ENCODE peak calls at places on chromosomes 6 and 20, in ten cellular contexts. C is activated T-cell treated with anti-CD3 and anti-CD28 coated beads, Interleukin-2, amount 50 U/mL, for 4 hours; L is kidney tubule cell; M is nephron progenitor cell; J is RPMI8226; N is NCI-H2107; H is activated CD8-positive, alpha-beta T cell treated with anti-CD3 and anti-CD28 coated beads, Interleukin-2, amount 10 ng/mL, durations not matched to agents 7 days and 5 days; P is COR-L47; R is stimulated activated CD4-positive, alpha-beta T cell treated with anti-CD3 and anti-CD28 coated beads, Interleukin-2, amount 100 ng/mL, for 24 hours; W is foreskin fibroblast. Q is an unnamed sample.

GRCh38 chr6:111952326-111952725 is 79.1 kb upstream of the FYN start:
- DNase-seq in C (no peak), L (no peak), M (peak), J (no peak), N (no peak), H (no peak), P (no peak), R (no peak), W (no peak), Q (no peak)

GRCh38 chr6:89385156-89385667 is 26.9 kb downstream of the RRAGD start:
- DNase-seq in C (no peak), L (peak), M (no peak), J (peak), N (no peak), H (no peak), P (peak), R (no peak), W (no peak), Q (no peak)

GRCh38 chr20:25250508-25250907 is 2.6 kb downstream of the PYGB start:
- DNase-seq in C (no peak), L (no peak), M (no peak), J (no peak), N (no peak), H (no peak), P (no peak), R (no peak), W (no peak), Q (no peak)

GRCh38 chr20:62367136-62367482 is at the start of gene LAMA5:
- DNase-seq in C (no peak), L (peak), M (peak), J (peak), N (no peak), H (no peak), P (no peak), R (no peak), W (peak), Q (peak)

GRCh38 chr20:18585134-18585533 is 2.7 kb upstream of the DTD1 start:
- DNase-seq in C (no peak), L (peak), M (no peak), J (no peak), N (no peak), H (no peak), P (no peak), R (no peak), W (no peak), Q (peak)

GRCh38 chr20:6495907-6496306 is 271.6 kb upstream of the BMP2 start:
- DNase-seq in C (no peak), L (no peak), M (no peak), J (no peak), N (no peak), H (no peak), P (no peak), R (no peak), W (no peak), Q (no peak)

GRCh38 chr6:119174879-119175817 is 96.7 kb upstream of the FAM184A start:
- DNase-seq in C (no peak), L (peak), M (no peak), J (no peak), N (no peak), H (no peak), P (no peak), R (no peak), W (no peak), Q (peak)

GRCh38 chr6:89353118-89353556 is 615 bp upstream of the UBE2J1 start:
- DNase-seq in C (no peak), L (no peak), M (no peak), J (peak), N (no peak), H (peak), P (no peak), R (no peak), W (no peak), Q (no peak)

GRCh38 chr20:47334022-47334551 is 22.4 kb downstream of the ZMYND8 start:
- DNase-seq in C (no peak), L (peak), M (no peak), J (no peak), N (no peak), H (no peak), P (no peak), R (no peak), W (peak), Q (peak)